ENCODE peak calls at places on chromosomes 11 and 22, in five cellular contexts. One of them, this sample, is unnamed.

GRCh38 chr22:43789452-43789851 is 22.7 kb downstream of the EFCAB6 start:
- DNase-seq in dermis blood vessel endothelial cell: no peak
- DNase-seq in ACHN: peak; percentile 44
- DNase-seq in T-cell: no peak
- DNase-seq in stimulated activated naive CD4-positive, alpha-beta T cell: no peak
- DNase-seq in this sample: no peak

GRCh38 chr11:19437760-19438159 is 197.0 kb upstream of the E2F8 start:
- DNase-seq in dermis blood vessel endothelial cell: peak; percentile 75
- DNase-seq in T-cell: no peak
- DNase-seq in stimulated activated naive CD4-positive, alpha-beta T cell: no peak
- DNase-seq in ACHN: peak; percentile 58
- DNase-seq in this sample: no peak

GRCh38 chr11:1295086-1295485 is 14.3 kb downstream of the TOLLIP start:
- DNase-seq in stimulated activated naive CD4-positive, alpha-beta T cell: no peak
- DNase-seq in T-cell: no peak
- DNase-seq in ACHN: no peak
- DNase-seq in dermis blood vessel endothelial cell: no peak
- DNase-seq in this sample: no peak

GRCh38 chr11:123704341-123704740 is 37.1 kb downstream of the ZNF202 start:
- DNase-seq in dermis blood vessel endothelial cell: no peak
- DNase-seq in ACHN: no peak
- DNase-seq in T-cell: no peak
- DNase-seq in stimulated activated naive CD4-positive, alpha-beta T cell: no peak
- DNase-seq in this sample: no peak

GRCh38 chr11:134596404-134596803 is 184.4 kb upstream of the B3GAT1 start:
- DNase-seq in stimulated activated naive CD4-positive, alpha-beta T cell: no peak
- DNase-seq in T-cell: no peak
- DNase-seq in ACHN: no peak
- DNase-seq in dermis blood vessel endothelial cell: no peak
- DNase-seq in this sample: no peak

GRCh38 chr22:39634530-39635399 is 64.2 kb downstream of the CACNA1I start:
- DNase-seq in stimulated activated naive CD4-positive, alpha-beta T cell: no peak
- DNase-seq in T-cell: no peak
- DNase-seq in dermis blood vessel endothelial cell: peak; percentile 86
- DNase-seq in ACHN: peak; percentile 85
- DNase-seq in this sample: no peak

GRCh38 chr22:47901911-47902310 is 1139.5 kb downstream of the TBC1D22A start:
- DNase-seq in dermis blood vessel endothelial cell: no peak
- DNase-seq in stimulated activated naive CD4-positive, alpha-beta T cell: no peak
- DNase-seq in ACHN: no peak
- DNase-seq in T-cell: no peak
- DNase-seq in this sample: no peak

GRCh38 chr22:30928401-30928800 is 40.2 kb downstream of the MORC2 start:
- DNase-seq in T-cell: no peak
- DNase-seq in dermis blood vessel endothelial cell: no peak
- DNase-seq in stimulated activated naive CD4-positive, alpha-beta T cell: no peak
- DNase-seq in ACHN: no peak
- DNase-seq in this sample: no peak

GRCh38 chr22:19772673-19773469 is 12.3 kb downstream of the TBX1 start:
- DNase-seq in ACHN: no peak
- DNase-seq in stimulated activated naive CD4-positive, alpha-beta T cell: no peak
- DNase-seq in T-cell: no peak
- DNase-seq in dermis blood vessel endothelial cell: peak; percentile 86
- DNase-seq in this sample: no peak

GRCh38 chr11:128133501-128133900 is 453.9 kb downstream of the ETS1 start:
- DNase-seq in stimulated activated naive CD4-positive, alpha-beta T cell: no peak
- DNase-seq in ACHN: no peak
- DNase-seq in T-cell: no peak
- DNase-seq in dermis blood vessel endothelial cell: no peak
- DNase-seq in this sample: no peak

GRCh38 chr11:1202776-1203504 is 19.9 kb upstream of the MUC5B start:
- DNase-seq in T-cell: peak; percentile 67
- DNase-seq in stimulated activated naive CD4-positive, alpha-beta T cell: peak; percentile 64
- DNase-seq in dermis blood vessel endothelial cell: peak; percentile 66
- DNase-seq in ACHN: peak; percentile 39
- DNase-seq in this sample: no peak

GRCh38 chr11:14451825-14452224 is 47.8 kb downstream of the COPB1 start:
- DNase-seq in dermis blood vessel endothelial cell: no peak
- DNase-seq in stimulated activated naive CD4-positive, alpha-beta T cell: no peak
- DNase-seq in T-cell: no peak
- DNase-seq in ACHN: no peak
- DNase-seq in this sample: no peak

GRCh38 chr11:65426839-65427690 is 4.5 kb downstream of the NEAT1 start:
- DNase-seq in T-cell: peak; percentile 33
- DNase-seq in dermis blood vessel endothelial cell: peak; percentile 59
- DNase-seq in ACHN: peak; percentile 70
- DNase-seq in stimulated activated naive CD4-positive, alpha-beta T cell: peak; percentile 55
- DNase-seq in this sample: no peak

GRCh38 chr22:36237462-36238347 is 1.6 kb downstream of the APOL2 start:
- DNase-seq in T-cell: no peak
- DNase-seq in ACHN: no peak
- DNase-seq in stimulated activated naive CD4-positive, alpha-beta T cell: no peak
- DNase-seq in dermis blood vessel endothelial cell: peak; percentile 41
- DNase-seq in this sample: no peak

GRCh38 chr22:22403771-22404170 is 104.8 kb downstream of the ZNF280B start:
- DNase-seq in stimulated activated naive CD4-positive, alpha-beta T cell: no peak
- DNase-seq in T-cell: no peak
- DNase-seq in dermis blood vessel endothelial cell: no peak
- DNase-seq in ACHN: no peak
- DNase-seq in this sample: no peak

GRCh38 chr11:102187416-102188125 is 77.3 kb downstream of the YAP1 start:
- DNase-seq in ACHN: no peak
- DNase-seq in dermis blood vessel endothelial cell: no peak
- DNase-seq in T-cell: no peak
- DNase-seq in stimulated activated naive CD4-positive, alpha-beta T cell: no peak
- DNase-seq in this sample: no peak

This sample was measured in NCI-H1436 treated with DMSO at 0.1 percent for 48 hours.